ENCODE peak calls at places on chromosome 19, in five cellular contexts. Q is dorsolateral prefrontal cortex, I is activated B cell treated with CpG ODN at 0.5 μM for 24 hours, X is cardiac fibroblast, M is epithelial cell of esophagus. N is an unnamed sample.

GRCh38 chr19:6654347-6655310 is 15.3 kb downstream of the TNFSF14 start:
- DNase-seq in Q (no peak), I (no peak), X (no peak), M (no peak), N (no peak)

GRCh38 chr19:46372901-46373572 is 26.1 kb downstream of the PPP5C start:
- DNase-seq in Q (peak), I (no peak), X (peak), M (peak), N (peak)

GRCh38 chr19:53102186-53102585 is 1.0 kb downstream of the ZNF160 start:
- DNase-seq in Q (peak), I (no peak), X (peak), M (no peak), N (no peak)

GRCh38 chr19:2552859-2553258 is 76.9 kb downstream of the GADD45B start:
- DNase-seq in Q (no peak), I (peak), X (peak), M (no peak), N (peak)

GRCh38 chr19:50258918-50259372 is 55.5 kb downstream of the MYH14 start:
- DNase-seq in Q (no peak), I (no peak), X (peak), M (no peak), N (no peak)

GRCh38 chr19:1819976-1820255 is 7.8 kb upstream of the ATP8B3 start:
- DNase-seq in Q (no peak), I (no peak), X (no peak), M (no peak), N (no peak)

GRCh38 chr19:10346509-10346908 is 7.1 kb upstream of the ICAM3 start:
- DNase-seq in Q (no peak), I (no peak), X (peak), M (no peak), N (peak)

GRCh38 chr19:3129112-3129511 is 6.7 kb upstream of the GNA15 start:
- DNase-seq in Q (no peak), I (no peak), X (peak), M (peak), N (no peak)

GRCh38 chr19:45515807-45516401 is 8.6 kb downstream of the VASP start:
- DNase-seq in Q (no peak), I (no peak), X (no peak), M (no peak), N (no peak)

GRCh38 chr19:40078377-40078776 is 12.4 kb downstream of the ZNF780A start:
- DNase-seq in Q (no peak), I (no peak), X (no peak), M (no peak), N (no peak)

GRCh38 chr19:35220315-35220921 is 8.1 kb downstream of the FAM187B start:
- DNase-seq in Q (no peak), I (no peak), X (no peak), M (no peak), N (no peak)

GRCh38 chr19:40785526-40785925 is 7.5 kb downstream of the RAB4B start:
- DNase-seq in Q (no peak), I (no peak), X (no peak), M (no peak), N (no peak)

GRCh38 chr19:15115080-15115479 is 7.9 kb downstream of the SYDE1 start:
- DNase-seq in Q (no peak), I (no peak), X (peak), M (no peak), N (peak)

GRCh38 chr19:19405919-19406877 is 723 bp downstream of the GATAD2A start:
- DNase-seq in Q (no peak), I (peak), X (peak), M (peak), N (peak)

GRCh38 chr19:49344516-49345423 is 9.6 kb downstream of the CD37 start:
- DNase-seq in Q (no peak), I (no peak), X (no peak), M (no peak), N (peak)

GRCh38 chr19:38852231-38853044 is 2.7 kb upstream of the HNRNPL start:
- DNase-seq in Q (peak), I (peak), X (peak), M (peak), N (peak)

GRCh38 chr19:47124937-47125668 is 5.5 kb upstream of the SAE1 start:
- DNase-seq in Q (no peak), I (no peak), X (peak), M (peak), N (peak)

GRCh38 chr19:35959040-35959967 is 23.1 kb downstream of the LRFN3 start:
- DNase-seq in Q (peak), I (peak), X (no peak), M (no peak), N (peak)

GRCh38 chr19:40417714-40417996 is 4.5 kb upstream of the PRX start:
- DNase-seq in Q (no peak), I (no peak), X (no peak), M (no peak), N (no peak)

GRCh38 chr19:1848399-1849131 is at the start of gene REXO1:
- DNase-seq in Q (peak), I (peak), X (peak), M (peak), N (peak)

GRCh38 chr19:3459322-3459881 is 20.9 kb downstream of the SMIM24 start:
- DNase-seq in Q (no peak), I (no peak), X (peak), M (no peak), N (peak)